ENCODE peak calls at places on chromosomes 1 and 21, in six cellular contexts. C is CD8-positive, alpha-beta T cell; S is CD8-positive, alpha-beta memory T cell; X is Caco-2; P is transverse colon; T is cardiac muscle cell. H is an unnamed sample.

GRCh38 chr21:16425297-16425696 is 695.5 kb downstream of the USP25 start:
- DNase-seq in C (no peak), S (no peak), X (no peak), P (no peak), T (no peak), H (no peak)

GRCh38 chr1:8816306-8816705 is 1.1 kb downstream of the RERE start:
- DNase-seq in C (no peak), S (no peak), X (no peak), P (no peak), T (peak; percentile 40), H (no peak)

GRCh38 chr1:241413386-241413785 is 56.4 kb upstream of the RGS7 start:
- DNase-seq in C (no peak), S (no peak), X (no peak), P (no peak), T (peak; percentile 19), H (peak; percentile 81)

GRCh38 chr1:163320891-163321290 is 863 bp upstream of the NUF2 start:
- DNase-seq in C (no peak), S (peak; percentile 4), X (no peak), P (no peak), T (no peak), H (no peak)

GRCh38 chr1:233843523-233844204 is 60.8 kb upstream of the SLC35F3 start:
- DNase-seq in C (no peak), S (no peak), X (no peak), P (no peak), T (no peak), H (peak; percentile 21)

GRCh38 chr1:203196371-203196770 is 9.9 kb upstream of the CHI3L1 start:
- DNase-seq in C (no peak), S (no peak), X (no peak), P (no peak), T (no peak), H (no peak)

GRCh38 chr1:38858833-38859560 is 575 bp downstream of the RRAGC start:
- DNase-seq in C (no peak), S (no peak), X (peak; percentile 49), P (peak; percentile 79), T (peak; percentile 48), H (peak; percentile 84)

GRCh38 chr1:211335507-211336157 is 9.0 kb downstream of the TRAF5 start:
- DNase-seq in C (no peak), S (peak; percentile 40), X (no peak), P (peak; percentile 52), T (no peak), H (no peak)

GRCh38 chr1:154556422-154556821 is 2.0 kb downstream of the UBE2Q1 start:
- DNase-seq in C (no peak), S (no peak), X (no peak), P (no peak), T (peak; percentile 63), H (no peak)

GRCh38 chr1:214439352-214440119 is 111.9 kb downstream of the PTPN14 start:
- DNase-seq in C (no peak), S (no peak), X (peak; percentile 82), P (peak; percentile 28), T (peak; percentile 51), H (peak; percentile 100)

GRCh38 chr1:214438530-214438929 is 112.9 kb downstream of the PTPN14 start:
- DNase-seq in C (no peak), S (no peak), X (no peak), P (no peak), T (no peak), H (no peak)

GRCh38 chr1:214438059-214438458 is 113.3 kb downstream of the PTPN14 start:
- DNase-seq in C (no peak), S (no peak), X (no peak), P (no peak), T (no peak), H (no peak)

GRCh38 chr1:214440219-214440965 is 111.0 kb downstream of the PTPN14 start:
- DNase-seq in C (no peak), S (no peak), X (no peak), P (no peak), T (no peak), H (peak; percentile 90)

DNA sequence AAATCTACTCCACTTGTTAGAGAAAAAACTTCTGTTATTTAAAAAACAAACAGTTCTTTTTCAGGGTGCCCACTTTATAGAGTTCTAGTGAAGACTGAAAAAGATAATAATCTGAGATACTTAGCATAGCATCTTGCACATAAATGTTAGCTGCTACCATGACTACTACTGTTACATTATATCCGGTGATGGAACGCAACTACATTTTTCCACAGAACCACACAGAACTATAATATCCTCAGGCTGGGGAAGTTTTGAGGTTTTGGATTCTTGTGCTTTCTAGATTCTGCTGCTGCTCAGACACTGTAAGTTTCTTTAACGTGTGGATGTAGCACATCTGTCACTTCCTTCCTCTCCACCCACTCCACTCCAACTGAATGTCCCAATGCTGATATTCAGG is 110.3 kb downstream of the PTPN14 start:
- DNase-seq in C (no peak), S (no peak), X (no peak), P (no peak), T (peak; percentile 73), H (peak; percentile 82)
- H3K4me1 ChIP-seq in C (no peaks in the 10 kb centered on the region), S (no peaks in the 10 kb centered on the region), X (peaks cover 77% of the 10 kb centered on the region), P (peaks cover 11% of the 10 kb centered on the region), T (peaks cover 18% of the 10 kb centered on the region), H (peaks cover 53% of the 10 kb centered on the region)

DNA sequence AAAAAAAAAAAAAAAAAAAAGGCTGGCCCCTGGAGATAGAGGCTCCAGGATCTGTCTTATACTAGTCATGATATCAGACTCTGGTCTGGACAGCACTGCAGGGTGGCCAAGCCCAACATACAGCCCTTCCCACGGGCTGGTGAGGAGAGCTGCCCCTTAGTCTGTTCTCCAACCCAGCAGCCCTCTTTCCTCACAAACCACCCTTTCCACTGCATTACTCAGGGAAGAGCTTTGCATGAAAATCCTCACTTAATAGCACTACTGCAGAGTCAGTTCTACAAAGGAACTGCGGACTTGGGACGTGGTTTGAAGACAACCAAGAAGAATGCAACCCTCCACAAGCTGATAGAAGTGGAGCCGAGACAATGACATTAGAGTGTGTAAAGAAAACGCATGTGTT is 5.7 kb downstream of the BCAR3 start:
- DNase-seq in C (no peak), S (no peak), X (no peak), P (no peak), T (peak; percentile 57), H (no peak)
- H3K4me1 ChIP-seq in C (no peaks in the 10 kb centered on the region), S (no peaks in the 10 kb centered on the region), X (peaks cover 44% of the 10 kb centered on the region), P (peaks cover 23% of the 10 kb centered on the region), T (peaks cover 19% of the 10 kb centered on the region), H (peaks cover 43% of the 10 kb centered on the region)

DNA sequence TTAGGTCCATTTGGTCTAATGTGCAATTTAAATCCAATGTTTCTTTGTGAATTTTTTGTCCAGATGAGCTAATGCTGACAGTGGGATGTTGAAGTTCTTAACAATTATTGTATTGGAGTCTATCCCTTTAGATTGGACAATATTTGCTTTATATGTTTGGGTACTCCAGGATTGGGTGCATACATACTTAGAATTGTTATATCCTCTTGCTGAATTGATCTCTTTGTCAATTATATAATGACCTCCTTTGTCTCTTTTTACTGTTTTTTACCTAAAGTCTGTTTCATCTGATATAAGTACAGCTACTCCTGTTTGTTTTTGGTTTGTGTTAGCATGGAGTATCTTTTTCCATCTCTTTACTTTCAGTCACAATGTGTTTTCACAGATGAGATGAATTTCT is 22.2 kb downstream of the CD55 start:
- DNase-seq in C (no peak), S (no peak), X (no peak), P (no peak), T (no peak), H (no peak)
- H3K4me1 ChIP-seq in C (peaks cover 76% of the 10 kb centered on the region), S (peaks cover 33% of the 10 kb centered on the region), X (no peaks in the 10 kb centered on the region), P (no peaks in the 10 kb centered on the region), T (no peaks in the 10 kb centered on the region), H (no peaks in the 10 kb centered on the region)

DNA sequence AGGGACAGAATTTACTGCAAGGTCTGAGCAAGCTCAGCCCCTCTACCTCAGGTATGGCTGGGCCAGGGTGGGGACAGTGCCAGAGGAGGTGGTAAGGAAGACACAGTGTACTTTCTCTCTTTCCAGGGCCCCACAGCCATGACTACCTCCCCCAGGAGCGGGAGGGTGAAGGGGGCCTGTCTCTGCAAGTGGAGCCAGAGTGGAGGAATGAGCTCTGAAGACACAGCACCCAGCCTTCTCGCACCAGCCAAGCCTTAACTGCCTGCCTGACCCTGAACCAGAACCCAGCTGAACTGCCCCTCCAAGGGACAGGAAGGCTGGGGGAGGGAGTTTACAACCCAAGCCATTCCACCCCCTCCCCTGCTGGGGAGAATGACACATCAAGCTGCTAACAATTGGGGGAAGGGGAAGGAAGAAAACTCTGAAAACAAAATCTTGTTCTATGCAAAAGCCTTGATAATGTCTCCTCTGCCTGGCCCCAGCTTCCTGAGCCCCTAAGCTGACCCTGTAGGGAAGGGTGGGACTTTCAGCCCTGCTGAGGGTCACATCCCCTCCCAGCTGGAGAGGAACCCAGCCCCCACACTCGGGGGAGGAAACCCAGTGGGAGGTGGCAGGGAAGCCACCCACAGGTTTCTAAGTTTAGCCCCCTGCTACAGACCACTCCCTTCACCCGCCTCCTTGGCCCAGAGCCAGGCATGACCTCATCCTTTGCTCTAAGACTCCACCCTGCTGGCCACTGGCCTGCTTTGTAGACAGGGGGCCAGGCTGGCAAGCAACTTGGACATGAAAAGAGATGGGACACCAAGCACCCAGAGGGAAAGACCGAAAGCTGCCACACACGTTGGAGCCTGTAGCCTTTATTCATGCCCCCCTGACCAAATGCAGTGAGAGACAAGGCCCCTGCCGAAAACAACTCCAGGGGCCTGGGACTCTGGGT is 6.4 kb downstream of the RHOC start:
- DNase-seq in C (peak; percentile 31), S (peak; percentile 54), X (peak; percentile 79), P (peak; percentile 95), T (peak; percentile 97), H (peak; percentile 86)
- H3K4me1 ChIP-seq in C (peaks cover 37% of the 10 kb centered on the region), S (peaks cover 36% of the 10 kb centered on the region), X (peaks cover 61% of the 10 kb centered on the region), P (peaks cover 59% of the 10 kb centered on the region), T (peaks cover 46% of the 10 kb centered on the region), H (peaks cover 28% of the 10 kb centered on the region)

GRCh38 chr1:164583835-164584539 is 25.0 kb downstream of the PBX1 start:
- DNase-seq in C (no peak), S (no peak), X (no peak), P (no peak), T (no peak), H (peak; percentile 62)

GRCh38 chr1:164581762-164582161 is 22.8 kb downstream of the PBX1 start:
- DNase-seq in C (no peak), S (no peak), X (no peak), P (no peak), T (no peak), H (no peak)

GRCh38 chr1:164586619-164587018 is 27.6 kb downstream of the PBX1 start:
- DNase-seq in C (no peak), S (no peak), X (no peak), P (no peak), T (no peak), H (no peak)

GRCh38 chr1:164579346-164579745 is 20.4 kb downstream of the PBX1 start:
- DNase-seq in C (no peak), S (no peak), X (no peak), P (no peak), T (no peak), H (peak; percentile 48)

GRCh38 chr1:164583196-164583595 is 24.2 kb downstream of the PBX1 start:
- DNase-seq in C (no peak), S (no peak), X (no peak), P (no peak), T (no peak), H (no peak)
- H3K4me1 ChIP-seq in C (no peaks in the 10 kb centered on the region), S (no peaks in the 10 kb centered on the region), X (peaks cover 24% of the 10 kb centered on the region), P (peaks cover 9% of the 10 kb centered on the region), T (peaks cover 61% of the 10 kb centered on the region), H (peaks cover 4% of the 10 kb centered on the region)